ENCODE peak calls at places on chromosomes 5 and 9, in nine cellular contexts. U is H1, N is sigmoid colon, S is ovary, Z is tibial nerve, F is transverse colon, E is SK-N-SH, B is upper lobe of left lung, Y is GM12878. J is an unnamed sample. For H3K36me3, the result is how much of the 10 kb centered on the place peaks cover.

GRCh38 chr5:150263801-150264621 is 25.6 kb downstream of the CAMK2A start:
- DNase-seq in U (no peak), N (peak), S (peak), Z (no peak), F (no peak), E (peak), B (peak), Y (no peak), J (no peak)

GRCh38 chr9:116096853-116097252 is 56.7 kb upstream of the PAPPA start:
- DNase-seq in U (no peak), N (no peak), S (no peak), Z (no peak), F (no peak), E (no peak), B (no peak), Y (no peak), J (no peak)

GRCh38 chr5:130068988-130069387 is 164.7 kb downstream of the CHSY3 start:
- DNase-seq in U (no peak), N (no peak), S (no peak), Z (no peak), F (no peak), E (no peak), B (no peak), Y (no peak), J (no peak)

GRCh38 chr5:89572696-89573095 is 689.7 kb upstream of the MEF2C start:
- DNase-seq in U (no peak), N (no peak), S (no peak), Z (no peak), F (no peak), E (no peak), B (no peak), Y (no peak), J (no peak)

GRCh38 chr5:15489571-15490235 is 10.3 kb upstream of the FBXL7 start:
- DNase-seq in U (no peak), N (no peak), S (no peak), Z (no peak), F (no peak), E (no peak), B (no peak), Y (no peak), J (peak)

GRCh38 chr5:94731471-94731870 is 113.0 kb downstream of the SLF1 start:
- DNase-seq in U (no peak), N (no peak), S (no peak), Z (no peak), F (no peak), E (no peak), B (no peak), Y (no peak), J (no peak)

GRCh38 chr5:22908129-22908528 is 55.0 kb upstream of the CDH12 start:
- DNase-seq in U (no peak), N (no peak), S (no peak), Z (no peak), F (no peak), E (no peak), B (no peak), Y (no peak), J (no peak)

GRCh38 chr5:2538169-2538568 is 213.3 kb downstream of the IRX2 start:
- DNase-seq in U (peak), N (no peak), S (no peak), Z (no peak), F (no peak), E (no peak), B (no peak), Y (no peak), J (no peak)

GRCh38 chr5:133489632-133490031 is 122.7 kb downstream of the FSTL4 start:
- DNase-seq in U (no peak), N (no peak), S (no peak), Z (no peak), F (no peak), E (no peak), B (no peak), Y (no peak), J (no peak)

GRCh38 chr5:65102826-65103673 is 334.3 kb downstream of the CWC27 start:
- DNase-seq in U (peak), N (peak), S (peak), Z (peak), F (peak), E (peak), B (peak), Y (no peak), J (no peak)

GRCh38 chr9:89077519-89077918 is 86.3 kb downstream of the S1PR3 start:
- DNase-seq in U (no peak), N (peak), S (no peak), Z (no peak), F (no peak), E (no peak), B (no peak), Y (no peak), J (no peak)

GRCh38 chr5:175621971-175622370 is 35.9 kb upstream of the HRH2 start:
- DNase-seq in U (no peak), N (no peak), S (no peak), Z (no peak), F (no peak), E (no peak), B (no peak), Y (no peak), J (no peak)

GRCh38 chr5:138946831-138947560 is 71.9 kb upstream of the LRRTM2 start:
- DNase-seq in U (no peak), N (peak), S (no peak), Z (no peak), F (no peak), E (no peak), B (peak), Y (no peak), J (no peak)

GRCh38 chr9:136960212-136960937 is 8.3 kb downstream of the LCN12 start:
- DNase-seq in U (no peak), N (no peak), S (no peak), Z (no peak), F (no peak), E (no peak), B (no peak), Y (no peak), J (no peak)

GRCh38 chr5:173238312-173239232 is 3.6 kb upstream of the NKX2-5 start:
- DNase-seq in U (no peak), N (no peak), S (no peak), Z (no peak), F (no peak), E (peak), B (peak), Y (no peak), J (no peak)

GRCh38 chr5:181114844-181115778 is 15.9 kb downstream of the OR2V1 start:
- DNase-seq in U (peak), N (no peak), S (no peak), Z (no peak), F (no peak), E (no peak), B (peak), Y (no peak), J (no peak)

GRCh38 chr9:35423499-35423898 is 66.4 kb upstream of the RUSC2 start:
- DNase-seq in U (no peak), N (no peak), S (no peak), Z (no peak), F (no peak), E (no peak), B (no peak), Y (no peak), J (no peak)

GRCh38 chr9:72154468-72155281 is 5.4 kb downstream of the GDA start:
- DNase-seq in U (no peak), N (no peak), S (no peak), Z (no peak), F (peak), E (no peak), B (no peak), Y (peak), J (no peak)

GRCh38 chr9:91515074-91515687 is 91.5 kb upstream of the NFIL3 start:
- DNase-seq in U (no peak), N (no peak), S (peak), Z (no peak), F (no peak), E (no peak), B (no peak), Y (peak), J (peak)

GRCh38 chr9:75053869-75054268 is 25.8 kb upstream of the CARNMT1 start:
- DNase-seq in U (no peak), N (no peak), S (no peak), Z (no peak), F (no peak), E (no peak), B (peak), Y (peak), J (no peak)

GRCh38 chr9:129102791-129103594 is 7.6 kb downstream of the CRAT start:
- DNase-seq in U (peak), N (no peak), S (no peak), Z (no peak), F (peak), E (peak), B (no peak), Y (no peak), J (no peak)

GRCh38 chr5:18792145-18792544 is 1157.9 kb downstream of the TAF11L14 start:
- DNase-seq in U (no peak), N (no peak), S (no peak), Z (no peak), F (peak), E (no peak), B (no peak), Y (no peak), J (no peak)

GRCh38 chr5:116377276-116378006 is 197.2 kb downstream of the SEMA6A start:
- DNase-seq in U (no peak), N (no peak), S (no peak), Z (no peak), F (no peak), E (no peak), B (no peak), Y (no peak), J (peak)

GRCh38 chr9:16030513-16031185 is 477.8 kb downstream of the CCDC171 start:
- DNase-seq in U (no peak), N (no peak), S (no peak), Z (no peak), F (no peak), E (no peak), B (peak), Y (peak), J (no peak)

GRCh38 chr5:1386274-1386717 is 41.4 kb upstream of the CLPTM1L start:
- DNase-seq in U (peak), N (no peak), S (peak), Z (no peak), F (peak), E (peak), B (peak), Y (no peak), J (no peak)

GRCh38 chr5:168424506-168425298 is 61.6 kb upstream of the RARS1 start:
- DNase-seq in U (no peak), N (no peak), S (no peak), Z (no peak), F (no peak), E (no peak), B (no peak), Y (no peak), J (no peak)

GRCh38 chr5:149132474-149132873 is 8.8 kb upstream of the ABLIM3 start:
- DNase-seq in U (no peak), N (no peak), S (no peak), Z (no peak), F (no peak), E (no peak), B (no peak), Y (no peak), J (no peak)

GRCh38 chr9:125989524-125990180 is 242.5 kb downstream of the PBX3 start:
- DNase-seq in U (no peak), N (peak), S (no peak), Z (no peak), F (no peak), E (no peak), B (peak), Y (no peak), J (no peak)

GRCh38 chr9:108444400-108445358 is 411.1 kb downstream of the ACTL7B start:
- DNase-seq in U (no peak), N (peak), S (no peak), Z (no peak), F (no peak), E (no peak), B (no peak), Y (no peak), J (no peak)

GRCh38 chr5:110547495-110547894 is 179.0 kb downstream of the TMEM232 start:
- DNase-seq in U (no peak), N (no peak), S (no peak), Z (no peak), F (no peak), E (no peak), B (no peak), Y (no peak), J (no peak)

GRCh38 chr5:110549301-110549700 is 177.2 kb downstream of the TMEM232 start:
- DNase-seq in U (no peak), N (no peak), S (no peak), Z (no peak), F (no peak), E (no peak), B (no peak), Y (no peak), J (no peak)

GRCh38 chr5:110548171-110548570 is 178.3 kb downstream of the TMEM232 start:
- DNase-seq in U (no peak), N (no peak), S (no peak), Z (no peak), F (no peak), E (no peak), B (no peak), Y (no peak), J (no peak)

GRCh38 chr5:110542949-110543348 is 183.5 kb downstream of the TMEM232 start:
- DNase-seq in U (no peak), N (no peak), S (no peak), Z (no peak), F (no peak), E (no peak), B (no peak), Y (no peak), J (no peak)

DNA sequence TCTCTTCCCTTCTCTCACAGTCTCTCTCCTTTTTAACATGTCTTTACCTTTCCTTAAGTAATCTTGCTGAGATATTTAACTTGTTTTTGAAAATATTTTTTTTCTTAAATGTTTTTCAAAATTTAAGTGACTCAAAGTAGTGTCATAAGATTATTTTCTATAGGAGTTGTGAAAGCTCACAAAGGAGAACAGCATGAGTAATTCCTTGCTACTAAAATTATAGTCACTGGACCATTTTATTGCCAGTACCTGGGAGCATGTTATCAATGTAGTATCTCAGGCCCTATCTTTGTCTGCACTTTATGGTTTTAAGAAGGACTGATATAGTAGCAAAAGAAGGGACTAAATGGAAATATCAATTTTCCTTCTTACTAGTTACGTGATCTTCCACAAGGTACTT is 181.9 kb downstream of the TMEM232 start:
- DNase-seq in U (no peak), N (no peak), S (no peak), Z (no peak), F (no peak), E (no peak), B (no peak), Y (no peak), J (no peak)
- H3K36me3 ChIP-seq in U (under half), N (under half), S (under half), Z (under half), F (under half), E (under half), B (under half), Y (under half), J (under half)

DNA sequence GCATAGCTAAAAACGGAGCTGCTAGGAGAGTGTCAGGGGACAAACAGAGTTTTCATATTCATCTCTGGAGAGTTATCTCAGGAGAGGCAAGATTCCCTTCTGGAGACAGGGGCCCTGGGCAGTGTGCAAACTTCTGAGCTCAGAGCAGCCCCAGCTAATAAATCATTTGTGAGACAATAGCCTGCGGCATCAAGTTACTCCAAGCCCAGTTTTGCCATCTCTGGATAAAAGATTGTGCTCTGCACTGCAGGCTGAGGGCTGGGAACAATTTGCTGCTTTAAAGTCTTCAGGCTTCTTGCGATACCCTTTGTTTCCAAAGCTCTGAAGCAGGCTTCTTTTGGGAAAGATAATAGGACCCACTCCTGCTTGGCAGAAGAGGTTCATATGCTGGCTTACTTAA is 164.3 kb upstream of the BRINP1 start:
- DNase-seq in U (no peak), N (no peak), S (no peak), Z (no peak), F (no peak), E (no peak), B (no peak), Y (no peak), J (no peak)
- TF ChIP-seq EP300 in U (no peak), N (no peak), S (no peak), Z (no peak), F (no peak), E (no peak), B (no peak), Y (no peak), J (no peak)

GRCh38 chr5:141525659-141526058 is 36.8 kb downstream of the PCDHGC5 start:
- DNase-seq in U (no peak), N (no peak), S (no peak), Z (no peak), F (peak), E (no peak), B (no peak), Y (no peak), J (no peak)

GRCh38 chr5:141528401-141528984 is 39.6 kb downstream of the PCDHGC5 start:
- DNase-seq in U (no peak), N (peak), S (peak), Z (peak), F (no peak), E (no peak), B (no peak), Y (no peak), J (peak)

GRCh38 chr5:141532726-141533125 is 43.8 kb downstream of the PCDHGC5 start:
- DNase-seq in U (no peak), N (no peak), S (no peak), Z (no peak), F (no peak), E (no peak), B (no peak), Y (no peak), J (no peak)

GRCh38 chr5:141529873-141530272 is 41.0 kb downstream of the PCDHGC5 start:
- DNase-seq in U (no peak), N (no peak), S (no peak), Z (no peak), F (no peak), E (no peak), B (no peak), Y (no peak), J (no peak)

GRCh38 chr5:141529002-141529401 is 40.1 kb downstream of the PCDHGC5 start:
- DNase-seq in U (no peak), N (no peak), S (peak), Z (no peak), F (no peak), E (no peak), B (no peak), Y (no peak), J (no peak)
- H3K27ac ChIP-seq in U (no peak), N (peak), S (peak), Z (peak), F (peak), E (peak), B (peak), Y (peak), J (peak)

GRCh38 chr5:32099486-32100035 is 74.6 kb downstream of the GOLPH3 start:
- DNase-seq in U (peak), N (no peak), S (no peak), Z (no peak), F (no peak), E (no peak), B (no peak), Y (no peak), J (peak)
- H3K36me3 ChIP-seq in U (under half), N (under half), S (under half), Z (under half), F (under half), E (under half), B (half or more), Y (under half), J (under half)

GRCh38 chr9:68577778-68578591 is 37.3 kb upstream of the TMEM252 start:
- DNase-seq in U (no peak), N (no peak), S (no peak), Z (no peak), F (no peak), E (no peak), B (no peak), Y (peak), J (no peak)
- TF ChIP-seq EP300 in U (no peak), N (no peak), S (no peak), Z (no peak), F (no peak), E (no peak), B (no peak), Y (peak), J (no peak)

GRCh38 chr5:113489299-113489698 is 1.0 kb upstream of the MCC start:
- DNase-seq in U (no peak), N (no peak), S (no peak), Z (peak), F (no peak), E (peak), B (no peak), Y (no peak), J (no peak)

GRCh38 chr5:113487411-113487778 is 858 bp downstream of the MCC start:
- DNase-seq in U (no peak), N (no peak), S (no peak), Z (no peak), F (no peak), E (no peak), B (peak), Y (no peak), J (no peak)

GRCh38 chr5:113488645-113489184 is 462 bp upstream of the MCC start:
- DNase-seq in U (no peak), N (no peak), S (no peak), Z (no peak), F (no peak), E (no peak), B (no peak), Y (no peak), J (no peak)

GRCh38 chr5:113490317-113490716 is 2.1 kb upstream of the MCC start:
- DNase-seq in U (no peak), N (no peak), S (no peak), Z (no peak), F (no peak), E (no peak), B (no peak), Y (no peak), J (no peak)

DNA sequence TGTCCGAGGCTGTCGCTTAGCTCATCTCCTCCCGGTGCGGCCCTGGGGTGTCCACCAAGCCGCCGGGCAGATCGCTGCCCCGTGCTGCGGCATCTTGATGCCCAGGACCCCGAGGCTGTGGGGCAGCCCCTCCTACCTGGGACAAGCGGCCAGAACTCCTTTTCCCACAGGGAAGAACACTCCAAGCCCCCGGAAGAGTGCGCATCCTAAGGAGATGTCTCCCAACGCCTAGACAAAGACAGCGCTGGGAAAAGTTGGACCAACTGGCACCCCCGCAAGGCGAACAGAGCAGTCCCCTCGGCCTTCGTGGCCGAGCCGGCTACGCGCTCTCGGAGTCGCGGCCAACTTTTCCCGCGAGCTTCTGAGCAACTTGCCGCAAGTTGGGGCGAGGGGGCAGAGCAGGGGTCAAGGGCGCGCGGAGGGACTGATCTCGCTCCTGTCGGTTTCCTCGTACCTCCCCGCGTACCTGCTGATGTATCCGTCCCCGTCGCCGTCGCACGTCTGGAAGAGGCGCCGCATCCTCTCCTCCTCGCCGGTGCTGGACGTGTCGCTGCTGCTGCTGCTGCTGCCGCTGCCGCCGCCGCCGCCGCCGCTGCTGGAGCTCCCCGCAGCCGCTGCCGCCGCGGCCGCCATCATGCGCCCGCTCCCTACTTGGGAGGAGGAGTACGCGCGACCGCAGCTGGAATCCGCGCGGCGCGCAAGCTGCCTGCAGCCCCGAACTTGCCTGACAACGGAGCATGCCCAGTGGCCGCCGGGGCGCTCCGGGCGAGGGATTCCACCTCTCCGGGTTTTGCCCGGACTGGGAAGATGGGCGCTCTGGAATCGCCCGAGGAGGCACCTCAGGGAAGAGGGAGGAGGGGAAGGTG is at the start of gene MCC:
- DNase-seq in U (peak), N (peak), S (peak), Z (peak), F (peak), E (peak), B (peak), Y (no peak), J (no peak)
- H3K27ac ChIP-seq in U (no peak), N (no peak), S (no peak), Z (peak), F (peak), E (peak), B (no peak), Y (no peak), J (peak)